ENCODE peak calls at places on chromosomes 13 and 19, in four cellular contexts. Q is central memory CD8-positive, alpha-beta T cell; U is AG10803; O is T-cell. P is an unnamed sample.

GRCh38 chr13:34364633-34365032 is 546.7 kb downstream of the RFC3 start:
- DNase-seq in Q (no peak), U (peak), O (no peak), P (no peak)

GRCh38 chr19:48006762-48007161 is 12.3 kb downstream of the ELSPBP1 start:
- DNase-seq in Q (no peak), U (no peak), O (no peak), P (no peak)

GRCh38 chr19:48752511-48753365 is at the start of gene FUT1:
- DNase-seq in Q (no peak), U (peak), O (peak), P (peak)

GRCh38 chr19:45404557-45405434 is at the start of gene PPP1R13L:
- DNase-seq in Q (no peak), U (peak), O (peak), P (peak)

GRCh38 chr19:39539165-39539518 is 819 bp downstream of the EID2 start:
- DNase-seq in Q (no peak), U (peak), O (no peak), P (no peak)

GRCh38 chr13:52955505-52955904 is 73.1 kb upstream of the OLFM4 start:
- DNase-seq in Q (no peak), U (no peak), O (no peak), P (no peak)

GRCh38 chr13:89733686-89734085 is 1613.8 kb upstream of the MIR17HG start:
- DNase-seq in Q (no peak), U (no peak), O (no peak), P (no peak)

GRCh38 chr19:5955638-5955935 is 22.4 kb downstream of the RANBP3 start:
- DNase-seq in Q (no peak), U (peak), O (no peak), P (no peak)

GRCh38 chr19:18763674-18764590 is 27.2 kb downstream of the COMP start:
- DNase-seq in Q (no peak), U (peak), O (no peak), P (no peak)

GRCh38 chr19:48933382-48933932 is at the start of gene DHDH:
- DNase-seq in Q (peak), U (no peak), O (peak), P (peak)

GRCh38 chr19:50230379-50231351 is 27.2 kb downstream of the MYH14 start:
- DNase-seq in Q (no peak), U (no peak), O (no peak), P (no peak)

GRCh38 chr13:106507560-106508274 is 27.7 kb downstream of the EFNB2 start:
- DNase-seq in Q (no peak), U (peak), O (no peak), P (no peak)

GRCh38 chr19:19634516-19635312 is 6.7 kb upstream of the LPAR2 start:
- DNase-seq in Q (no peak), U (no peak), O (no peak), P (no peak)

GRCh38 chr13:77492982-77493381 is 42.5 kb upstream of the SCEL start:
- DNase-seq in Q (no peak), U (no peak), O (no peak), P (no peak)

GRCh38 chr19:45514376-45515051 is 7.2 kb downstream of the VASP start:
- DNase-seq in Q (no peak), U (no peak), O (no peak), P (no peak)

GRCh38 chr13:49759503-49759902 is 33.0 kb downstream of the KPNA3 start:
- DNase-seq in Q (no peak), U (peak), O (peak), P (no peak)

GRCh38 chr13:47945738-47946137 is 55.3 kb downstream of the SUCLA2 start:
- DNase-seq in Q (no peak), U (peak), O (no peak), P (no peak)

GRCh38 chr13:50128406-50129048 is 113.3 kb downstream of the KCNRG start:
- DNase-seq in Q (no peak), U (no peak), O (no peak), P (peak)

GRCh38 chr19:1251233-1251502 is 2.8 kb downstream of the MIDN start:
- DNase-seq in Q (no peak), U (peak), O (no peak), P (no peak)

GRCh38 chr13:96089749-96090239 is at the start of gene HS6ST3:
- DNase-seq in Q (no peak), U (peak), O (no peak), P (no peak)

GRCh38 chr13:65631078-65631477 is 1599.1 kb downstream of the PCDH9 start:
- DNase-seq in Q (no peak), U (no peak), O (no peak), P (no peak)

GRCh38 chr19:15456871-15457700 is 7.3 kb downstream of the RASAL3 start:
- DNase-seq in Q (no peak), U (no peak), O (no peak), P (no peak)

GRCh38 chr19:55648657-55649578 is 906 bp downstream of the CCDC106 start:
- DNase-seq in Q (no peak), U (no peak), O (no peak), P (no peak)

GRCh38 chr19:35729763-35730162 is 12.0 kb downstream of the KMT2B start:
- DNase-seq in Q (no peak), U (no peak), O (no peak), P (no peak)

GRCh38 chr13:93420206-93420605 is 193.6 kb downstream of the GPC6 start:
- DNase-seq in Q (no peak), U (no peak), O (no peak), P (no peak)

GRCh38 chr13:66657165-66657895 is 572.8 kb downstream of the PCDH9 start:
- DNase-seq in Q (no peak), U (peak), O (no peak), P (no peak)

GRCh38 chr13:80084086-80084676 is 256.7 kb downstream of the SPRY2 start:
- DNase-seq in Q (no peak), U (peak), O (no peak), P (no peak)